ENCODE peak calls at places on chromosomes 6 and 20, in five cellular contexts. E is pancreas, W is fibroblast of lung, S is lung, T is hepatocyte. Z is an unnamed sample.

GRCh38 chr6:97697450-97697849 is 414.4 kb upstream of the MMS22L start:
- DNase-seq in E (no peak), T (no peak), W (peak; percentile 86), S (no peak), Z (no peak)

GRCh38 chr6:73377225-73377624 is 7.5 kb upstream of the OOEP start:
- DNase-seq in T (no peak), E (no peak), S (no peak), W (no peak), Z (no peak)

GRCh38 chr6:142693446-142693845 is 251.5 kb downstream of the HIVEP2 start:
- DNase-seq in E (no peak), S (no peak), T (no peak), W (peak; percentile 78), Z (no peak)

GRCh38 chr6:148840256-148840655 is 93.4 kb downstream of the UST start:
- DNase-seq in E (no peak), W (peak; percentile 44), S (no peak), T (no peak), Z (no peak)

GRCh38 chr6:136103763-136104311 is 146.3 kb downstream of the MTFR2 start:
- DNase-seq in W (no peak), E (no peak), S (no peak), T (peak; percentile 17), Z (peak; percentile 30)

GRCh38 chr6:11810854-11811643 is 32.4 kb upstream of the ADTRP start:
- DNase-seq in E (no peak), S (no peak), W (peak; percentile 59), T (no peak), Z (no peak)

GRCh38 chr20:51333446-51333845 is 209.1 kb downstream of the NFATC2 start:
- DNase-seq in T (no peak), S (no peak), W (no peak), E (no peak), Z (no peak)

GRCh38 chr6:19472168-19472567 is 365.0 kb upstream of the ID4 start:
- DNase-seq in W (peak; percentile 98), T (peak; percentile 22), S (no peak), E (no peak), Z (no peak)

GRCh38 chr20:4740774-4741431 is 19.2 kb downstream of the PRND start:
- DNase-seq in T (peak; percentile 60), E (no peak), S (no peak), W (peak; percentile 20), Z (no peak)

GRCh38 chr20:44336086-44336485 is 757 bp upstream of the R3HDML start:
- DNase-seq in S (no peak), T (no peak), E (no peak), W (no peak), Z (no peak)

GRCh38 chr20:8854566-8854965 is 214.3 kb upstream of the PLCB4 start:
- DNase-seq in T (no peak), W (peak; percentile 64), S (peak; percentile 31), E (no peak), Z (peak; percentile 15)

GRCh38 chr6:125748534-125749111 is 809 bp upstream of the HEY2 start:
- DNase-seq in E (no peak), S (no peak), T (no peak), W (peak; percentile 20), Z (no peak)

GRCh38 chr6:136429264-136429663 is 121.0 kb downstream of the MAP7 start:
- DNase-seq in W (no peak), S (no peak), E (no peak), T (no peak), Z (no peak)

GRCh38 chr20:41268917-41269652 is 48.4 kb downstream of the ZHX3 start:
- DNase-seq in E (no peak), T (no peak), W (no peak), S (no peak), Z (no peak)

GRCh38 chr20:55333798-55334197 is 671.5 kb downstream of the CBLN4 start:
- DNase-seq in S (no peak), T (no peak), W (no peak), E (no peak), Z (no peak)

GRCh38 chr6:170184324-170184723 is 106.6 kb downstream of the DLL1 start:
- DNase-seq in W (no peak), S (no peak), E (no peak), T (no peak), Z (no peak)

GRCh38 chr6:137872071-137872470 is 5.0 kb downstream of the TNFAIP3 start:
- DNase-seq in E (no peak), S (no peak), W (peak; percentile 57), T (no peak), Z (no peak)

GRCh38 chr6:134830945-134831344 is 119.0 kb downstream of the ALDH8A1 start:
- DNase-seq in S (no peak), E (no peak), T (no peak), W (no peak), Z (no peak)

GRCh38 chr20:50222568-50223320 is 32.1 kb downstream of the CEBPB start:
- DNase-seq in T (no peak), W (no peak), E (peak; percentile 25), S (no peak), Z (no peak)

GRCh38 chr6:45543298-45544235 is 165.8 kb upstream of the SUPT3H start:
- DNase-seq in S (no peak), W (peak; percentile 78), E (no peak), T (no peak), Z (no peak)

GRCh38 chr6:125432014-125432413 is 130.2 kb upstream of the HDDC2 start:
- DNase-seq in W (no peak), T (no peak), E (no peak), S (no peak), Z (no peak)

GRCh38 chr6:147017153-147017552 is 187.1 kb upstream of the STXBP5 start:
- DNase-seq in W (no peak), E (no peak), S (no peak), T (no peak), Z (no peak)

GRCh38 chr6:157670466-157671186 is 152.4 kb upstream of the SNX9 start:
- DNase-seq in S (no peak), W (no peak), E (no peak), T (no peak), Z (peak; percentile 30)

GRCh38 chr20:48716086-48716485 is 111.7 kb downstream of the PREX1 start:
- DNase-seq in E (no peak), W (no peak), S (no peak), T (no peak), Z (no peak)

GRCh38 chr6:168035098-168035660 is 37.7 kb downstream of the KIF25 start:
- DNase-seq in E (peak; percentile 79), W (peak; percentile 83), T (peak; percentile 84), S (peak; percentile 51), Z (no peak)

GRCh38 chr6:10589429-10589727 is 68.2 kb downstream of the GCNT2 start:
- DNase-seq in E (peak; percentile 2), T (no peak), S (no peak), W (no peak), Z (no peak)

GRCh38 chr6:30655743-30656094 is 8.8 kb downstream of the C6orf136 start:
- DNase-seq in S (no peak), W (no peak), E (no peak), T (no peak), Z (no peak)

GRCh38 chr6:161637658-161638057 is 363.8 kb upstream of the AGPAT4 start:
- DNase-seq in S (no peak), W (no peak), E (no peak), T (no peak), Z (no peak)

GRCh38 chr20:5156670-5157448 is 30.1 kb downstream of the CDS2 start:
- DNase-seq in W (peak; percentile 62), S (no peak), T (no peak), E (no peak), Z (peak; percentile 40)

GRCh38 chr6:41477572-41477971 is 68.6 kb upstream of the FOXP4 start:
- DNase-seq in S (no peak), T (no peak), E (no peak), W (no peak), Z (no peak)

GRCh38 chr6:83126223-83126622 is 58.8 kb downstream of the DOP1A start:
- DNase-seq in W (no peak), T (no peak), E (no peak), S (no peak), Z (no peak)

GRCh38 chr20:19995220-19995863 is 21.8 kb upstream of the NAA20 start:
- DNase-seq in E (no peak), W (peak; percentile 59), S (no peak), T (peak; percentile 71), Z (no peak)

GRCh38 chr20:20827992-20828597 is 115.7 kb upstream of the RALGAPA2 start:
- DNase-seq in T (no peak), W (no peak), S (no peak), E (no peak), Z (peak; percentile 35)

GRCh38 chr6:5998236-5998635 is 8.5 kb downstream of the NRN1 start:
- DNase-seq in S (no peak), E (no peak), W (no peak), T (no peak), Z (no peak)

GRCh38 chr20:31712112-31712553 is 10.5 kb downstream of the BCL2L1 start:
- DNase-seq in S (no peak), T (peak; percentile 60), W (no peak), E (no peak), Z (peak; percentile 50)

GRCh38 chr20:2282181-2282580 is 13.6 kb upstream of the TGM3 start:
- DNase-seq in S (no peak), E (no peak), W (no peak), T (no peak), Z (no peak)
- H3K27me3 ChIP-seq in S (peaks cover 2% of the 10 kb centered on the region), E (no peaks in the 10 kb centered on the region), W (no peaks in the 10 kb centered on the region), T (no peaks in the 10 kb centered on the region), Z (no peaks in the 10 kb centered on the region)

GRCh38 chr6:26502169-26502568 is 2.1 kb downstream of the BTN1A1 start:
- DNase-seq in S (no peak), T (peak; percentile 20), E (no peak), W (no peak), Z (no peak)
- H3K4me3 ChIP-seq in S (no peak overlapping the region), T (peak overlapping the region; percentile 9), E (no peak overlapping the region), W (no peak overlapping the region), Z (peak overlapping the region; percentile 55)

GRCh38 chr6:22353036-22353560 is 56.3 kb upstream of the PRL start:
- DNase-seq in T (no peak), S (no peak), W (no peak), E (no peak), Z (no peak)
- H3K9me3 ChIP-seq in T (no peaks in the 10 kb centered on the region), S (no peaks in the 10 kb centered on the region), W (no peaks in the 10 kb centered on the region), E (no peaks in the 10 kb centered on the region), Z (no peaks in the 10 kb centered on the region)

GRCh38 chr20:62639765-62640164 is 2.5 kb upstream of the SLCO4A1 start:
- DNase-seq in T (no peak), E (no peak), S (no peak), W (no peak), Z (no peak)

GRCh38 chr20:62637521-62638054 is 4.7 kb upstream of the SLCO4A1 start:
- DNase-seq in S (no peak), T (no peak), W (no peak), E (peak; percentile 29), Z (no peak)

GRCh38 chr20:62638680-62639406 is 3.5 kb upstream of the SLCO4A1 start:
- DNase-seq in E (peak; percentile 20), W (no peak), S (no peak), T (no peak), Z (no peak)

GRCh38 chr20:62637110-62637509 is 5.2 kb upstream of the SLCO4A1 start:
- DNase-seq in E (peak; percentile 15), T (no peak), W (no peak), S (no peak), Z (no peak)

DNA sequence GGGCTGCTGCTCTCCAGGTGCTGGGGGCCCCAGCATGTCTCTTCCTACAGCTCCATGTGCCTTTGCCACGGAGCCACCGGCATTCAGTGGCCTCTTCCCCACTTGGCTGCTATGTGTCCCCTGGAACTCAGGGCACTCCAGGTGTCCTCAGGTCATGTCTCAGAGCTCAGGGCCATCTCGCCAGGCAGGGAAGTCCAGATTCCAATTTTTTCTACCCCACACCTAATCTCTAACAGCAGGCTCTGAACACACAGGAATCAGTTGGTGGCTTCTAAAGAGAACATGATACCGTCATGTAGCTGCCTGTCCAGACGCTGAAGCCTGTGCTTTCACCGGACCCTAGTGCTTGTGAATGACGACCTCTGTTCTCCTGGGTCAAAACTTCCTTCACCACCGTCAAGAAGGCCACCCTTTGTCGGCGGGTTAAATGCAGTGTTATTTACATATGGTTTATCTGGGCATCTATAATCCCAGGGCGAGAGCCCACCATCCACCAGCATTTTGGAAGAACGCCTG is 4.2 kb upstream of the SLCO4A1 start:
- DNase-seq in T (no peak), S (no peak), E (peak; percentile 28), W (no peak), Z (no peak)
- H3K27me3 ChIP-seq in T (peaks cover 23% of the 10 kb centered on the region), S (peaks cover 6% of the 10 kb centered on the region), E (no peaks in the 10 kb centered on the region), W (no peaks in the 10 kb centered on the region), Z (peaks cover 17% of the 10 kb centered on the region)